ENCODE peak calls at places on chromosome 14, in eight cellular contexts. P, J, T, Z, X, L, H and R are unnamed samples. For H3K4me1, the result is how much of the 10 kb centered on the place peaks cover.

GRCh38 chr14:22668417-22668816 is 24.3 kb upstream of the OR6J1 start:
- DNase-seq in J (no peak), L (peak), X (no peak), H (no peak), Z (no peak), P (peak), T (no peak), R (no peak)

GRCh38 chr14:68787235-68787727 is 5.6 kb downstream of the ZFP36L1 start:
- DNase-seq in L (no peak), H (peak), J (no peak), P (peak), T (no peak), Z (no peak), X (peak), R (no peak)

GRCh38 chr14:24982472-24983155 is 67.3 kb downstream of the STXBP6 start:
- DNase-seq in T (no peak), Z (no peak), X (no peak), P (peak), H (no peak), L (peak), J (no peak), R (no peak)

GRCh38 chr14:71665157-71665556 is 267.1 kb upstream of the RGS6 start:
- DNase-seq in J (no peak), Z (no peak), L (no peak), X (no peak), H (no peak), T (no peak), P (no peak), R (peak)

GRCh38 chr14:54730156-54730961 is 163.4 kb downstream of the SAMD4A start:
- DNase-seq in J (no peak), H (peak), P (no peak), Z (no peak), T (no peak), X (no peak), L (peak), R (no peak)

GRCh38 chr14:34425095-34425851 is 36.8 kb downstream of the SPTSSA start:
- DNase-seq in P (peak), T (no peak), L (peak), J (no peak), H (peak), Z (no peak), X (no peak), R (peak)

GRCh38 chr14:22598099-22598895 is at the start of gene ABHD4:
- DNase-seq in T (peak), J (peak), L (peak), Z (peak), H (peak), P (peak), X (peak), R (no peak)

GRCh38 chr14:88750413-88750812 is 42.3 kb downstream of the EML5 start:
- DNase-seq in L (no peak), X (no peak), P (no peak), T (no peak), Z (no peak), J (no peak), H (no peak), R (no peak)

GRCh38 chr14:96205994-96206392 is 1.4 kb downstream of the BDKRB2 start:
- DNase-seq in P (no peak), L (peak), H (no peak), T (no peak), J (no peak), X (no peak), Z (no peak), R (no peak)

GRCh38 chr14:96206461-96206860 is 1.8 kb downstream of the BDKRB2 start:
- DNase-seq in L (peak), J (no peak), Z (no peak), P (no peak), X (no peak), H (peak), T (no peak), R (peak)

GRCh38 chr14:96203635-96204034 is 1.0 kb upstream of the BDKRB2 start:
- DNase-seq in Z (no peak), H (no peak), J (no peak), X (no peak), T (no peak), P (no peak), L (peak), R (no peak)

GRCh38 chr14:96204151-96205058 is at the start of gene BDKRB2:
- DNase-seq in J (peak), T (peak), L (peak), H (peak), Z (no peak), P (peak), X (peak), R (peak)

DNA sequence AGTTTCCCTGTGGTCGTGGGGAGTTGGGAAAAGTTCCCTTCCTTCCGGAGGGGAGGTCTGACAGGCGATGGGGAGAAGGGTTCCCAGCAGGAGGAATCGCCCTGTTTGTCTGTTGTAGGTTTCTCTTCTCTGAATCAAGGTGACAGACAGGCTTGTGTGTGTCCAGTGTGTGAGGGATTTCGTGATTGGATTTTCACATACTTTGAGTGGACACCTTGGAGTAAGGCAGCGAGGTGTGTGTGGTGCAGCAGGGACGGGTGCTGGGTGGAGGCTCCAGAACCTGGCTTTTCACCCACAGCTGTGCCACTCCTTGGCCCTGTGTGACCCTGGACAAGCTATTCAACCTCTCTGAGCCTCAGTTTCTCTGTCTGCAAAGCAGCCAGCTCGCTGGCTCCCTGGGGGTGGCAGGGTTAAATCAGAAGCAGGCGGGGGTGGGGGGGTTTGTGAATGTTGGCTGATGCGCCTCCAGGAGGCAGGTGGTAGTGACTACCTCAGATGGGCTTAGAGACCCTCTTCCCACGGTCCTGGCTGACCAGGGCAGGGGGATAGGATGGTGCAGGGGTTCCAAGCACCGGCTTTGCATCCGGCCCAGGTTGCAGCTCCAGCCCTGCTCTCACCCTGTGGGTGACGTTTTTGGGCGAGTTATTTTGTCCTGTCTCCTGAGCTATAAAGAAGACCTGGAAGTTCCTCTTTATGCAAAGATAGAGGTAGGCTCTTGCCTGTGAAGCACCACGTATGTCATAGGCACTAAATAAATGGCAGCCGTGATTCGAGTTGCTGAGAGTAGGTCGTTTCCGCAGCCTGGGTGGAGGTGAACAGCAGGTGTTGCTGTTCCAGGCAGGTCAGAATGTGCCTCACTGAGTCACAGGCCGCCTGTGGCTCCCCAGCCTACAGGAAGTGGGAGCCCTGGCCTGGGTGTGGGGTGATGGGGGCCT is 687 bp downstream of the BDKRB2 start:
- DNase-seq in H (no peak), Z (no peak), T (no peak), J (no peak), X (no peak), P (no peak), L (peak), R (peak)
- TF ChIP-seq CTCF in H (no peak), Z (no peak), T (no peak), J (no peak), X (no peak), P (no peak), L (no peak), R (peak)

GRCh38 chr14:101824339-101824727 is 62.8 kb downstream of the PPP2R5C start:
- DNase-seq in H (no peak), J (no peak), X (no peak), L (no peak), T (no peak), Z (no peak), P (no peak), R (no peak)

GRCh38 chr14:101825797-101826196 is 64.3 kb downstream of the PPP2R5C start:
- DNase-seq in H (no peak), L (no peak), T (no peak), J (no peak), Z (no peak), P (no peak), X (no peak), R (no peak)

GRCh38 chr14:101823511-101824120 is 62.1 kb downstream of the PPP2R5C start:
- DNase-seq in P (no peak), Z (no peak), T (no peak), X (no peak), J (no peak), L (no peak), H (peak), R (no peak)

GRCh38 chr14:101821528-101821927 is 60.0 kb downstream of the PPP2R5C start:
- DNase-seq in P (no peak), H (no peak), J (no peak), T (no peak), L (no peak), Z (no peak), X (no peak), R (no peak)

GRCh38 chr14:101823081-101823480 is 61.6 kb downstream of the PPP2R5C start:
- DNase-seq in X (no peak), Z (no peak), L (no peak), H (no peak), P (peak), J (no peak), T (no peak), R (no peak)
- H3K4me1 ChIP-seq in X (under half), Z (under half), L (under half), H (under half), P (under half), J (under half), T (under half), R (under half)

GRCh38 chr14:94716976-94717375 is 52.9 kb downstream of the GSC start:
- DNase-seq in L (no peak), Z (no peak), P (no peak), J (no peak), X (no peak), T (no peak), H (no peak), R (no peak)

GRCh38 chr14:94713115-94713514 is 56.8 kb downstream of the GSC start:
- DNase-seq in Z (no peak), L (no peak), X (no peak), J (no peak), P (no peak), H (no peak), T (no peak), R (no peak)

GRCh38 chr14:94722397-94722796 is 47.5 kb downstream of the GSC start:
- DNase-seq in X (no peak), Z (no peak), P (no peak), J (no peak), L (no peak), T (no peak), H (no peak), R (no peak)

DNA sequence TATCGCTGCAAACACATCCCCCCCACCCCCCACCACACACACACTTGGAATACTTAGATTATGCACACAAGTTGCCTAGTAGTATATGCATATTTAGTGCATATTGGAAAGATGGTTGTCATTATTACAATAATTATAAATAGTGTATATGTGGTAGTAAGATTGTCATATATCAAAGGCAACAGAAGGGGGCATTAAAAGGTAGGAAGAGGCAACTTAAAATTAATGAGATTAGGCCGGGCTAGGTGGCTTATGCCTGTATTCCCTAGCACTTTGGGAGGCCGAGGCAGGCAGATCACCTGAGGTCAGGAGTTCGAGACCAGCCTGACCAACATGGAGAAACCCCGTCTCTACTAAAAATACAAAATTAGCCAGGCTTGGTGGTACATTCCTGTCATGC is 52.1 kb downstream of the GSC start:
- DNase-seq in L (no peak), H (no peak), T (no peak), X (no peak), J (no peak), P (no peak), Z (no peak), R (no peak)
- TF ChIP-seq CTCF in L (no peak), H (no peak), T (no peak), X (no peak), J (no peak), P (no peak), Z (no peak), R (peak)

DNA sequence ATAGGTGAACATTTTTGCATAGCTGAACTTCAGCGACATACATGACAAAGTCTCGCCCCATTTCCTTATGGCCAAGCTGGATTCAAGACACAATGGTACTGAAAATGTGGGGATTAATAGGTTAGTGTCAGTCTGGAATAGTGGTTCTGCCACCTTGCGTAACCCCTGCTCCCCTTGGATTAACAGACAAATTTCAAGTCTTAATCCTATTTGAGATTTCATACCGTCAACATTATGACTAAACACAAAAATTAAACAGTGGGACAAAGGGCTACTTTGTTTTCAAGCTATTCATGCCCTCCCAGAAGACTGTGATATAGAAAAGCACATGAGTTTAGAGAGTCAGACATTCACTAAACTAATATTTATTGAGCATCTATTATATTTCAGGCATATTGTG is 138.9 kb upstream of the HIF1A start:
- DNase-seq in T (no peak), X (no peak), J (no peak), L (no peak), H (no peak), P (no peak), Z (no peak), R (no peak)
- H3K4me1 ChIP-seq in T (under half), X (under half), J (under half), L (half or more), H (under half), P (under half), Z (under half), R (under half)

GRCh38 chr14:58415636-58416559 is 11.4 kb downstream of the TIMM9 start:
- DNase-seq in J (no peak), P (no peak), Z (no peak), H (no peak), L (no peak), X (no peak), T (no peak), R (no peak)

GRCh38 chr14:58414845-58415244 is 12.5 kb downstream of the TIMM9 start:
- DNase-seq in P (no peak), T (peak), Z (no peak), X (no peak), J (no peak), L (no peak), H (no peak), R (no peak)
- TF ChIP-seq CTCF in P (no peak), T (no peak), Z (no peak), X (no peak), J (no peak), L (no peak), H (no peak), R (no peak)

GRCh38 chr14:59301354-59301753 is 112.9 kb downstream of the DAAM1 start:
- DNase-seq in P (no peak), H (peak), T (no peak), Z (no peak), J (no peak), L (no peak), X (no peak), R (no peak)
- H3K4me1 ChIP-seq in P (under half), H (under half), T (under half), Z (under half), J (under half), L (under half), X (under half), R (under half)